ENCODE peak calls at places on chromosome 17, in eight cellular contexts. M is psoas muscle, N is adrenal gland, K is cardiac fibroblast, H is fibroblast of pulmonary artery, R is GM12865, V is stomach, Y is IMR-90. X is an unnamed sample.

GRCh38 chr17:18004901-18005305 is 32.2 kb downstream of the DRC3 start:
- DNase-seq in M (peak; percentile 45), N (no peak), K (no peak), H (no peak), R (no peak), V (no peak), Y (no peak), X (no peak)

GRCh38 chr17:46815474-46816353 is 2.8 kb downstream of the WNT3 start:
- DNase-seq in M (no peak), N (no peak), K (no peak), H (no peak), R (no peak), V (no peak), Y (no peak), X (no peak)

GRCh38 chr17:58330997-58331814 is 2.6 kb upstream of the TSPOAP1 start:
- DNase-seq in M (no peak), N (no peak), K (no peak), H (no peak), R (peak; percentile 88), V (peak; percentile 45), Y (no peak), X (no peak)

GRCh38 chr17:3687949-3688614 is 7.9 kb downstream of the P2RX5 start:
- DNase-seq in M (no peak), N (no peak), K (no peak), H (no peak), R (peak; percentile 39), V (no peak), Y (no peak), X (no peak)

GRCh38 chr17:74282587-74283370 is 8.7 kb downstream of the DNAI2 start:
- DNase-seq in M (no peak), N (peak; percentile 72), K (no peak), H (no peak), R (peak; percentile 76), V (no peak), Y (no peak), X (no peak)

GRCh38 chr17:14010999-14011692 is 58.2 kb upstream of the COX10 start:
- DNase-seq in M (no peak), N (no peak), K (no peak), H (no peak), R (no peak), V (no peak), Y (no peak), X (no peak)

GRCh38 chr17:68296217-68297140 is 5.2 kb downstream of the ARSG start:
- DNase-seq in M (no peak), N (no peak), K (no peak), H (no peak), R (no peak), V (peak; percentile 49), Y (no peak), X (no peak)

GRCh38 chr17:3896108-3897099 is 3.6 kb upstream of the CAMKK1 start:
- DNase-seq in M (no peak), N (peak; percentile 50), K (no peak), H (no peak), R (no peak), V (no peak), Y (no peak), X (no peak)

GRCh38 chr17:82848022-82848592 is 8.3 kb upstream of the ZNF750 start:
- DNase-seq in M (peak; percentile 57), N (no peak), K (peak; percentile 12), H (peak; percentile 13), R (no peak), V (peak; percentile 81), Y (peak; percentile 79), X (peak; percentile 67)

GRCh38 chr17:21167303-21167702 is 40.5 kb downstream of the DHRS7B start:
- DNase-seq in M (no peak), N (no peak), K (peak; percentile 20), H (peak; percentile 10), R (no peak), V (no peak), Y (peak; percentile 5), X (no peak)

GRCh38 chr17:61498595-61498994 is 46.4 kb downstream of the TBX4 start:
- DNase-seq in M (no peak), N (no peak), K (no peak), H (no peak), R (no peak), V (no peak), Y (no peak), X (no peak)

GRCh38 chr17:43040655-43041054 is 15.6 kb downstream of the RND2 start:
- DNase-seq in M (no peak), N (no peak), K (no peak), H (no peak), R (no peak), V (no peak), Y (no peak), X (no peak)

GRCh38 chr17:39611441-39612112 is 3.9 kb upstream of the NEUROD2 start:
- DNase-seq in M (no peak), N (no peak), K (no peak), H (no peak), R (no peak), V (no peak), Y (no peak), X (no peak)

GRCh38 chr17:17737938-17738894 is 57.0 kb downstream of the RAI1 start:
- DNase-seq in M (no peak), N (no peak), K (no peak), H (no peak), R (no peak), V (peak; percentile 74), Y (no peak), X (no peak)

GRCh38 chr17:38844261-38844757 is 9.2 kb downstream of the RPL23 start:
- DNase-seq in M (peak; percentile 47), N (no peak), K (peak; percentile 56), H (no peak), R (peak; percentile 69), V (peak; percentile 35), Y (no peak), X (no peak)

GRCh38 chr17:17744116-17744515 is 62.9 kb downstream of the RAI1 start:
- DNase-seq in M (no peak), N (no peak), K (no peak), H (no peak), R (no peak), V (no peak), Y (no peak), X (no peak)

GRCh38 chr17:72697602-72698146 is 394.8 kb downstream of the SLC39A11 start:
- DNase-seq in M (no peak), N (no peak), K (no peak), H (no peak), R (no peak), V (no peak), Y (peak; percentile 25), X (no peak)
- TF ChIP-seq CTCF in M (no peak), N (no peak), K (no peak), H (no peak), R (no peak), V (no peak), Y (no peak), X (no peak)

DNA sequence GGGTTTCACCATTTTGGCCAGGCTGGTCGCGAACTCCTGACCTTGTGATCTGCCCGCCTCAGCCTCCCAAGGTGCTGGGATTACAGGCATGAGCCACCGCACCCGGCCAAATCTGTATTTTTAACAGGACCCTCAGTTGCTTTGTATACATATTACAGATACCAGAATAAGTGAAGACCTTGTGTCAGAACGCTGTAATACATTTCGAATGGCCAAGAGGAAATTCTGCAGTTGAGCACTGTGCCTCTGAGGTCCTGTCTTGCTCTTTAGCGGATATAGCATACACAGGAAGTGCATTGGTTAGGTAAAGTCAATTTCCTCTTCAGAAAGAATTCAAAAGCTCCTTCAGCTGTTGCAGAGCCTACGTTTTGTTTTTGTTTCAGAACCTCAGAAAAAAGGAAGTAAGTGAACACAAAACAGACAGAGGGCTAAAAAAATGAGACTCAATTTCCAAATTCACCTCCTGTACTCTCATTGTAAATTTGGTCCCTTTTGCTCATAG is 15.7 kb downstream of the CRLF3 start:
- DNase-seq in M (no peak), N (no peak), K (no peak), H (no peak), R (peak; percentile 90), V (no peak), Y (no peak), X (no peak)
- H3K4me3 ChIP-seq in M (no peak overlapping the region), N (no peak overlapping the region), K (no peak overlapping the region), H (no peak overlapping the region), R (peak overlapping the region; percentile 52), V (no peak overlapping the region), Y (no peak overlapping the region), X (no peak overlapping the region)

GRCh38 chr17:81615401-81615930 is 21.4 kb downstream of the NPLOC4 start:
- DNase-seq in M (no peak), N (peak; percentile 60), K (no peak), H (no peak), R (peak; percentile 22), V (no peak), Y (no peak), X (no peak)
- TF ChIP-seq CTCF in M (no peak), N (peak; percentile 23), K (no peak), H (no peak), R (no peak), V (no peak), Y (no peak), X (no peak)

GRCh38 chr17:55268649-55269480 is 4.1 kb downstream of the HLF start:
- DNase-seq in M (no peak), N (no peak), K (no peak), H (no peak), R (no peak), V (no peak), Y (no peak), X (no peak)
- H3K4me3 ChIP-seq in M (no peak overlapping the region), N (no peak overlapping the region), K (no peak overlapping the region), H (no peak overlapping the region), R (no peak overlapping the region), V (no peak overlapping the region), Y (no peak overlapping the region), X (peak overlapping the region; percentile 62)

GRCh38 chr17:65562206-65562531 is 721 bp upstream of the AXIN2 start:
- DNase-seq in M (no peak), N (no peak), K (no peak), H (no peak), R (no peak), V (no peak), Y (no peak), X (no peak)

GRCh38 chr17:65565559-65565958 is 4.1 kb upstream of the AXIN2 start:
- DNase-seq in M (no peak), N (no peak), K (no peak), H (no peak), R (no peak), V (no peak), Y (no peak), X (no peak)

GRCh38 chr17:65567566-65567965 is 6.1 kb upstream of the AXIN2 start:
- DNase-seq in M (no peak), N (no peak), K (no peak), H (no peak), R (peak; percentile 54), V (no peak), Y (no peak), X (no peak)

GRCh38 chr17:65561394-65562205 is at the start of gene AXIN2:
- DNase-seq in M (peak; percentile 93), N (peak; percentile 92), K (peak; percentile 89), H (peak; percentile 93), R (peak; percentile 92), V (peak; percentile 94), Y (peak; percentile 85), X (peak; percentile 93)

DNA sequence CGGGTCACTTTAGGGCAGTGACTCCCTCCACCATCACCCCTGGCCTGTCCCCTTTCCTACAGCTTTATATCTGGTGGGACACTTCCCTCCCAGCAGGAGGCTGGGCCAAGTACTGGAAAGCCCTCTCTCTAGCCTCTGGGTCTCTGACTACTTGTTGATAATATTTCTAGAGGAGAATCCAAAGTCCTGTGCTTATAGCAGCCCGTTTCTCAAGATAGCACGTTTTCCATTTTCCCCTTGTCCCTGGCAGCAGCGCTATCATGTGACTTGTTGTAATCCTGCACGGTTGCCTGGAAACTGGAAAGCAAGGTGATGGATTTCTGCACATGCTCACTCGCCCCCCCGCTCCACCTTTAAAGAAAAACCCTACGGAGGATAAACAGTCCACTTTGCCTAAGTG is 3.3 kb upstream of the AXIN2 start:
- DNase-seq in M (no peak), N (peak; percentile 73), K (no peak), H (peak; percentile 67), R (no peak), V (peak; percentile 55), Y (peak; percentile 40), X (peak; percentile 36)
- TF ChIP-seq CTCF in M (no peak), N (no peak), K (no peak), H (no peak), R (no peak), V (no peak), Y (no peak), X (no peak)

X was measured in tibial artery.